ENCODE peak calls at places on chromosomes 5 and 9, in eight cellular contexts. C, Q, B, W, Z, P, N and H are unnamed samples.

GRCh38 chr9:121498487-121499176 is 1.0 kb downstream of the GGTA1 start:
- DNase-seq in W (peak), B (no peak), N (no peak), Z (no peak), C (no peak), Q (no peak), P (no peak), H (no peak)

GRCh38 chr9:34954225-34954624 is 3.9 kb upstream of the PHF24 start:
- DNase-seq in B (no peak), C (no peak), W (no peak), P (no peak), Q (no peak), N (no peak), Z (no peak), H (no peak)

GRCh38 chr5:149128023-149128875 is 13.0 kb upstream of the ABLIM3 start:
- DNase-seq in P (peak), N (no peak), Z (no peak), W (no peak), B (peak), C (peak), Q (no peak), H (peak)

GRCh38 chr5:60649288-60649917 is 50.6 kb downstream of the DEPDC1B start:
- DNase-seq in Q (no peak), N (no peak), P (no peak), W (no peak), B (peak), C (peak), Z (peak), H (peak)

GRCh38 chr5:158513490-158514301 is 586.0 kb downstream of the EBF1 start:
- DNase-seq in B (no peak), W (no peak), P (no peak), Z (no peak), C (no peak), Q (no peak), N (no peak), H (peak)

GRCh38 chr9:111759762-111760639 is 34.7 kb downstream of the SHOC1 start:
- DNase-seq in Q (peak), N (peak), Z (peak), C (peak), B (peak), W (no peak), P (peak), H (peak)

GRCh38 chr9:93093081-93093448 is 3.0 kb upstream of the CARD19 start:
- DNase-seq in Z (no peak), P (no peak), N (no peak), Q (no peak), B (no peak), W (no peak), C (no peak), H (no peak)

GRCh38 chr5:142491260-142491659 is 166.4 kb upstream of the SPRY4 start:
- DNase-seq in Q (no peak), C (no peak), Z (no peak), P (no peak), B (peak), W (no peak), N (no peak), H (no peak)

GRCh38 chr9:123584202-123585176 is 228.5 kb downstream of the CRB2 start:
- DNase-seq in Z (no peak), B (no peak), C (no peak), N (peak), Q (no peak), W (no peak), P (no peak), H (no peak)

GRCh38 chr9:133103987-133104505 is 17.0 kb downstream of the RALGDS start:
- DNase-seq in N (no peak), Q (peak), W (no peak), B (no peak), Z (no peak), P (peak), C (no peak), H (no peak)

GRCh38 chr9:134551657-134552348 is 89.8 kb upstream of the COL5A1 start:
- DNase-seq in N (no peak), W (peak), P (peak), B (peak), Q (no peak), Z (no peak), C (no peak), H (peak)

GRCh38 chr5:31516802-31517201 is 15.1 kb downstream of the DROSHA start:
- DNase-seq in W (no peak), N (no peak), Z (no peak), C (no peak), B (no peak), Q (no peak), P (no peak), H (no peak)

GRCh38 chr9:73565833-73566465 is 414.3 kb downstream of the ANXA1 start:
- DNase-seq in W (no peak), P (no peak), Z (no peak), N (no peak), Q (no peak), C (peak), B (no peak), H (peak)

GRCh38 chr5:171342362-171343111 is 33.5 kb downstream of the TLX3 start:
- DNase-seq in C (peak), B (peak), Z (peak), W (no peak), P (peak), N (peak), Q (peak), H (peak)

GRCh38 chr5:140253985-140254384 is 48.9 kb downstream of the PFDN1 start:
- DNase-seq in B (no peak), P (no peak), W (no peak), Q (no peak), Z (no peak), N (peak), C (no peak), H (no peak)

GRCh38 chr5:72347801-72348305 is 27.7 kb downstream of the PTCD2 start:
- DNase-seq in N (no peak), Z (peak), P (peak), C (no peak), B (no peak), W (no peak), Q (no peak), H (peak)

GRCh38 chr9:129677456-129677855 is 12.0 kb downstream of the PRRX2 start:
- DNase-seq in W (peak), N (no peak), Z (no peak), B (no peak), P (peak), C (no peak), Q (no peak), H (no peak)

GRCh38 chr5:174601937-174602336 is 122.4 kb upstream of the MSX2 start:
- DNase-seq in B (no peak), Q (no peak), C (no peak), W (no peak), N (no peak), P (no peak), Z (no peak), H (no peak)

GRCh38 chr5:69149676-69150010 is 17.3 kb upstream of the CCNB1 start:
- DNase-seq in Q (no peak), W (no peak), C (no peak), N (no peak), P (no peak), B (no peak), Z (no peak), H (no peak)

GRCh38 chr5:56550227-56550626 is 265.1 kb upstream of the MAP3K1 start:
- DNase-seq in P (no peak), Z (no peak), B (no peak), N (no peak), C (peak), Q (no peak), W (no peak), H (no peak)

GRCh38 chr5:56557198-56557597 is 258.2 kb upstream of the MAP3K1 start:
- DNase-seq in Q (no peak), W (no peak), B (no peak), N (no peak), P (no peak), Z (no peak), C (no peak), H (no peak)

GRCh38 chr5:56549096-56549886 is 266.1 kb upstream of the MAP3K1 start:
- DNase-seq in Z (no peak), W (no peak), Q (no peak), P (no peak), N (no peak), C (no peak), B (peak), H (no peak)

GRCh38 chr5:56552612-56553268 is 262.6 kb upstream of the MAP3K1 start:
- DNase-seq in P (no peak), W (no peak), N (no peak), Z (no peak), Q (no peak), C (no peak), B (no peak), H (no peak)
- H3K4me3 ChIP-seq in P (no peak), W (no peak), N (no peak), Z (no peak), Q (no peak), C (no peak), B (no peak), H (no peak)

GRCh38 chr9:96557921-96558320 is 61.7 kb downstream of the CDC14B start:
- DNase-seq in B (no peak), P (no peak), W (no peak), Z (no peak), N (no peak), Q (no peak), C (no peak), H (no peak)

GRCh38 chr9:96555567-96556386 is 63.9 kb downstream of the CDC14B start:
- DNase-seq in C (peak), Q (no peak), N (no peak), P (no peak), W (no peak), B (no peak), Z (no peak), H (no peak)

GRCh38 chr9:96554801-96555566 is 64.7 kb downstream of the CDC14B start:
- DNase-seq in N (no peak), B (no peak), C (no peak), P (peak), Q (no peak), Z (no peak), W (no peak), H (peak)

GRCh38 chr9:96554326-96554725 is 65.3 kb downstream of the CDC14B start:
- DNase-seq in B (no peak), N (no peak), P (no peak), Z (no peak), W (no peak), Q (no peak), C (no peak), H (no peak)

GRCh38 chr9:96556701-96557461 is 62.8 kb downstream of the CDC14B start:
- DNase-seq in Q (no peak), C (peak), W (no peak), B (no peak), Z (no peak), P (no peak), N (no peak), H (no peak)
- H3K27ac ChIP-seq in Q (peak), C (peak), W (peak), B (no peak), Z (no peak), P (peak), N (peak), H (no peak)

GRCh38 chr9:136944094-136944518 is 432 bp downstream of the FBXW5 start:
- DNase-seq in N (no peak), W (no peak), Z (no peak), B (peak), Q (peak), C (peak), P (peak), H (no peak)
- TF ChIP-seq CTCF in N (no peak), W (no peak), Z (no peak), B (no peak), Q (no peak), C (no peak), P (no peak), H (no peak)

DNA sequence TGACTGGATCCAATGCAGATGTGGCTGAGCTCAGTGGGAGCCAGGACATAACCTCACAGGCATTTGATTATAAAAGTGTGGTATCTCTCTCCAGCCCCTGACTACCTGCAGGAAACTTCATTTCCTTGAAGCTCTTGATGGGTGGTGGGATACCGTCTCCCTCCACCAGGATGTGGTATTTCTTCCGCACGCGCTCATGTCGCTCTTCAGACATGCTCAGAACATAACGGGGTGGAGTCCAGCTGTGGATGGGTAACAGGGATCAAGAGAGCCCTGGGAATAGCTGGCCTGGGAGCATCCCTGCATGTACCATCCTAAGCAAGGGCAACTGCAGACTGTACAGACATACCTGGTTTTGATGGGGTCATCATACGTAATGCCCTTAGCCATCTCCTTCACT is 1.2 kb downstream of the DDX41 start:
- DNase-seq in N (no peak), B (no peak), C (no peak), Z (no peak), P (peak), W (no peak), Q (no peak), H (no peak)
- H3K4me3 ChIP-seq in N (no peak), B (no peak), C (peak), Z (peak), P (peak), W (no peak), Q (no peak), H (peak)

GRCh38 chr9:38227656-38228055 is 158.6 kb upstream of the SHB start:
- DNase-seq in W (peak), Z (no peak), Q (no peak), B (no peak), P (no peak), N (no peak), C (no peak), H (peak)
- H3K27ac ChIP-seq in W (peak), Z (no peak), Q (peak), B (no peak), P (no peak), N (no peak), C (no peak), H (no peak)

GRCh38 chr5:77945874-77946273 is 169.7 kb upstream of the TBCA start:
- DNase-seq in N (no peak), Z (no peak), P (no peak), Q (no peak), B (no peak), W (no peak), C (no peak), H (no peak)

GRCh38 chr5:77944757-77945340 is 168.7 kb upstream of the TBCA start:
- DNase-seq in B (no peak), Z (no peak), N (no peak), W (no peak), C (no peak), Q (no peak), P (no peak), H (no peak)

GRCh38 chr5:77948476-77948875 is 172.3 kb upstream of the TBCA start:
- DNase-seq in B (no peak), W (no peak), P (no peak), C (no peak), Q (no peak), Z (no peak), N (no peak), H (no peak)

GRCh38 chr5:77947051-77947428 is 170.9 kb upstream of the TBCA start:
- DNase-seq in W (no peak), Q (no peak), B (no peak), Z (no peak), C (no peak), P (peak), N (no peak), H (no peak)

DNA sequence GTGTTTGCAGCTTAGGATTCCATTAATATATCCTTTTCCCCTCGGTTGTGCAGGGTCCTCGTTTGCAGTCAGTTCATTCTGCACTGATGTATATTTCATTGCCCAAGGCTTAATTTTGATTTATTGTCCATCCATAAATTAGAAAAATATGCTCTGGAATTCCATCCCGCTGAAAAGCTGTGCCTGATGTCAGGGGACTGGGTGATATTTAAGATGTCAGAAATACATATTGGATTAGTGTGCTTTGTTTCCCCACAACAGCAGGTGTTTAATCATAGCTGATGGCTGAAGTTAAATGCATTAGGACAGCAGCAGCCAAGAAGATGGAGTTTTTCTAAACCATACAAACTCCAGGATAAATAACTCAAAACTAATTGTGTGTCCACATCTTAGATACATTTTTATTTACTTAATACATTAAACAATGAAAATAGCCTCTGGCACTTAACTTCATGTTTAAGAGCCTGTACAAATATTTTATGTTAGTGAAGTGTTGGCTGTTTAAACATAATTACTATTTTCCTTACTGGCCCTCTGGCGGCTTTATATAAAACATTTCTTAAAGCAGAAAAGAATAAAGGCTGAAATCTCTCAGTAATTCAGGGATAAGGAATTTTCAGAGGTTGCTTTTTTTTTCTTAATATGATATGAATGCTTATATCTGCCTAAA is 170.4 kb upstream of the TBCA start:
- DNase-seq in Z (no peak), P (no peak), B (no peak), C (no peak), N (no peak), W (no peak), Q (no peak), H (no peak)
- TF ChIP-seq CTCF in Z (no peak), P (no peak), B (no peak), C (no peak), N (no peak), W (no peak), Q (no peak), H (no peak)

DNA sequence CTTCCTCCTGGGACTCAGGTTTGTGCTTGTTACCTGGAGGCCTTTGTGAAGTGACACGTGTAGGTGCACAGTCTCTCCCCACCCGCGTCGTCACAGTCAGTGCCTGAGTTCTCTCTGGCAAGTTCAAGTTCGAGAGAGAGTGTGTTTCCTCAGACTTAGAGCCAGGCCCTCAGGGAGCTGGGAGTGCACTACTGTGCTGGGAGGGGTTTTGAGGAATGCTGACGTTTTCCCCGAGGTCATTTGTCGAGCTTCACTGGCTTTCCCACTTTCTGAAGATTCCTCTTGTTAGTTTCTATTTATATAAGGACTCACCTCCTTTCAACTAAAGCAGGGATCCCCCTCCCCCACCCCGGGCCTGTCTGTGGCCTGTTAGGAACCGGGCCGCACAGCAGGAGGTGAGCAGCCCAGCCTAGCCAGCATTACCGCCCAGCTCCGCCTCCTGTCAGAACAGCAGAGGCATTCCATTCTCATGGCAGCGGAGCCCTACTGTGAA is 209.2 kb downstream of the DIRAS2 start:
- DNase-seq in B (no peak), Z (no peak), W (peak), Q (peak), P (no peak), N (peak), C (peak), H (peak)
- H3K4me3 ChIP-seq in B (no peak), Z (no peak), W (no peak), Q (no peak), P (no peak), N (no peak), C (peak), H (peak)

GRCh38 chr5:34061993-34062392 is 19.0 kb upstream of the C1QTNF3 start:
- DNase-seq in C (no peak), W (no peak), N (no peak), P (no peak), B (no peak), Q (no peak), Z (no peak), H (no peak)
- H3K27ac ChIP-seq in C (no peak), W (no peak), N (no peak), P (no peak), B (no peak), Q (no peak), Z (no peak), H (no peak)

GRCh38 chr5:148125641-148126040 is 42.7 kb upstream of the SPINK14 start:
- DNase-seq in Z (no peak), N (no peak), B (peak), W (no peak), Q (no peak), C (peak), P (peak), H (no peak)
- TF ChIP-seq CTCF in Z (peak), N (no peak), B (peak), W (no peak), Q (no peak), C (peak), P (peak), H (peak)

DNA sequence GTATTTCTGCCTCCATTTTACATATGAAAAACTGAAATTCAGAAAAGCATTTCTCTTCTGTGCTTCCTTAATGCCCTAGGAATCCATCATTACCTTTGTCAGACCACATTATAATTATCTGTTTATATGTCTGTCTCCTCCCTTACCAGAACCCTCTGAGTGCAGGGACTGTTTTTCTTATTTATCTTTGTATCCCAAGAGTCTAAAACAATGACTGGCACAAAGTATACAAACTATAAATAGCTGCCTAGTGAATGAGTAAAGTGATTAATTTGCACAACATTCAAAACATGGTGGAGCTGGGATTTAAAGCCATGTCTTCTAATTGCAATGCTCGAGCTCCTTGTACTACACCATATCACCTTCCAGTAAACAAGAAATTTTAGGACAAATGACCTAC is 49.3 kb upstream of the HK3 start:
- DNase-seq in Z (no peak), B (peak), P (no peak), Q (no peak), N (no peak), W (no peak), C (no peak), H (no peak)
- H3K4me3 ChIP-seq in Z (no peak), B (no peak), P (no peak), Q (no peak), N (no peak), W (no peak), C (no peak), H (no peak)